ENCODE peak calls at places on chromosome 15, in four cellular contexts. J is PC-3, R is tibial artery, Q is brain microvascular endothelial cell. F is an unnamed sample.

GRCh38 chr15:70974004-70974832 is 81.6 kb downstream of the LRRC49 start:
- DNase-seq in J (peak; percentile 72), R (no peak), Q (peak; percentile 16), F (no peak)

GRCh38 chr15:87597346-87598052 is 659.0 kb downstream of the NTRK3 start:
- DNase-seq in J (no peak), R (no peak), Q (no peak), F (no peak)

GRCh38 chr15:51312754-51313390 is 25.5 kb downstream of the CYP19A1 start:
- DNase-seq in J (peak; percentile 41), R (no peak), Q (no peak), F (no peak)

GRCh38 chr15:77513226-77513625 is 92.5 kb downstream of the HMG20A start:
- DNase-seq in J (peak; percentile 9), R (no peak), Q (no peak), F (no peak)

GRCh38 chr15:91660174-91660649 is 193.3 kb upstream of the SLCO3A1 start:
- DNase-seq in J (no peak), R (no peak), Q (no peak), F (no peak)

GRCh38 chr15:38440353-38441129 is 13.4 kb upstream of the FAM98B start:
- DNase-seq in J (peak; percentile 79), R (no peak), Q (peak; percentile 17), F (no peak)

GRCh38 chr15:44527241-44527640 is 9.7 kb upstream of the EIF3J start:
- DNase-seq in J (no peak), R (no peak), Q (no peak), F (no peak)

GRCh38 chr15:34799149-34799824 is 3.9 kb upstream of the ACTC1 start:
- DNase-seq in J (no peak), R (peak; percentile 54), Q (no peak), F (no peak)

GRCh38 chr15:25691544-25692430 is 171.3 kb downstream of the ATP10A start:
- DNase-seq in J (no peak), R (peak; percentile 19), Q (peak; percentile 16), F (no peak)

GRCh38 chr15:39974656-39975230 is 40.8 kb downstream of the EIF2AK4 start:
- DNase-seq in J (no peak), R (no peak), Q (no peak), F (no peak)

GRCh38 chr15:29821416-29822099 is 710 bp downstream of the TJP1 start:
- DNase-seq in J (peak; percentile 84), R (peak; percentile 78), Q (peak; percentile 88), F (peak; percentile 84)

GRCh38 chr15:46091860-46092450 is 457.1 kb downstream of the SQOR start:
- DNase-seq in J (peak; percentile 67), R (no peak), Q (no peak), F (no peak)

GRCh38 chr15:58398053-58398452 is 33.7 kb upstream of the LIPC start:
- DNase-seq in J (no peak), R (no peak), Q (no peak), F (no peak)

GRCh38 chr15:40754574-40754882 is 526 bp downstream of the RMDN3 start:
- DNase-seq in J (peak; percentile 23), R (no peak), Q (no peak), F (no peak)

GRCh38 chr15:67824157-67824899 is 981 bp upstream of the SKOR1 start:
- DNase-seq in J (no peak), R (no peak), Q (no peak), F (no peak)

GRCh38 chr15:70160267-70160666 is 62.5 kb upstream of the TLE3 start:
- DNase-seq in J (no peak), R (no peak), Q (no peak), F (no peak)

GRCh38 chr15:60390931-60391501 is 6.8 kb downstream of the ANXA2 start:
- DNase-seq in J (peak; percentile 77), R (peak; percentile 69), Q (peak; percentile 81), F (peak; percentile 74)

GRCh38 chr15:63994073-63994600 is 52.1 kb downstream of the DAPK2 start:
- DNase-seq in J (peak; percentile 30), R (no peak), Q (no peak), F (no peak)

GRCh38 chr15:93829115-93829849 is 402.1 kb upstream of the MCTP2 start:
- DNase-seq in J (peak; percentile 17), R (peak; percentile 41), Q (peak; percentile 94), F (peak; percentile 62)

GRCh38 chr15:70507772-70508351 is 255.5 kb downstream of the UACA start:
- DNase-seq in J (peak; percentile 97), R (no peak), Q (peak; percentile 66), F (no peak)

GRCh38 chr15:27327467-27328045 is 356.6 kb downstream of the GABRG3 start:
- DNase-seq in J (no peak), R (no peak), Q (no peak), F (no peak)

GRCh38 chr15:101354891-101355623 is 60.0 kb upstream of the SNRPA1 start:
- DNase-seq in J (no peak), R (no peak), Q (no peak), F (no peak)

GRCh38 chr15:101127503-101128076 is 124.3 kb downstream of the CHSY1 start:
- DNase-seq in J (peak; percentile 87), R (peak; percentile 91), Q (peak; percentile 95), F (peak; percentile 89)

GRCh38 chr15:47184405-47185221 is 532.7 kb upstream of the SEMA6D start:
- DNase-seq in J (no peak), R (no peak), Q (peak; percentile 2), F (no peak)

GRCh38 chr15:57555270-57555669 is 36.4 kb upstream of the MYZAP start:
- DNase-seq in J (no peak), R (no peak), Q (no peak), F (no peak)

GRCh38 chr15:78415284-78415683 is 22.7 kb upstream of the IREB2 start:
- DNase-seq in J (peak; percentile 63), R (no peak), Q (peak; percentile 13), F (no peak)

GRCh38 chr15:70802629-70803028 is 39.3 kb upstream of the UACA start:
- DNase-seq in J (peak; percentile 80), R (no peak), Q (peak; percentile 73), F (no peak)

GRCh38 chr15:57861039-57861638 is 154.6 kb downstream of the POLR2M start:
- DNase-seq in J (peak; percentile 60), R (no peak), Q (peak; percentile 44), F (no peak)

GRCh38 chr15:60525640-60526039 is 46.7 kb upstream of the ICE2 start:
- DNase-seq in J (no peak), R (no peak), Q (no peak), F (no peak)

GRCh38 chr15:43513550-43513949 is 3.9 kb upstream of the MAP1A start:
- DNase-seq in J (peak; percentile 18), R (no peak), Q (no peak), F (no peak)

GRCh38 chr15:90598053-90598577 is 68.4 kb downstream of the CRTC3 start:
- DNase-seq in J (no peak), R (peak; percentile 68), Q (no peak), F (peak; percentile 70)

GRCh38 chr15:52783191-52783829 is 6.8 kb downstream of the ONECUT1 start:
- DNase-seq in J (no peak), R (no peak), Q (no peak), F (no peak)

GRCh38 chr15:44195151-44195740 is at the start of gene FRMD5:
- DNase-seq in J (peak; percentile 98), R (peak; percentile 71), Q (peak; percentile 95), F (peak; percentile 87)

GRCh38 chr15:36688310-36689102 is 109.1 kb downstream of the CDIN1 start:
- DNase-seq in J (peak; percentile 48), R (no peak), Q (peak; percentile 1), F (no peak)

GRCh38 chr15:82567661-82568060 is 27.4 kb upstream of the RPS17 start:
- DNase-seq in J (no peak), R (no peak), Q (no peak), F (no peak)

GRCh38 chr15:65355983-65356353 is 21.8 kb downstream of the IGDCC3 start:
- DNase-seq in J (no peak), R (no peak), Q (no peak), F (no peak)
- H3K27ac ChIP-seq in J (no peak overlapping the region), R (no peak overlapping the region), Q (no peak overlapping the region), F (no peak overlapping the region)

DNA sequence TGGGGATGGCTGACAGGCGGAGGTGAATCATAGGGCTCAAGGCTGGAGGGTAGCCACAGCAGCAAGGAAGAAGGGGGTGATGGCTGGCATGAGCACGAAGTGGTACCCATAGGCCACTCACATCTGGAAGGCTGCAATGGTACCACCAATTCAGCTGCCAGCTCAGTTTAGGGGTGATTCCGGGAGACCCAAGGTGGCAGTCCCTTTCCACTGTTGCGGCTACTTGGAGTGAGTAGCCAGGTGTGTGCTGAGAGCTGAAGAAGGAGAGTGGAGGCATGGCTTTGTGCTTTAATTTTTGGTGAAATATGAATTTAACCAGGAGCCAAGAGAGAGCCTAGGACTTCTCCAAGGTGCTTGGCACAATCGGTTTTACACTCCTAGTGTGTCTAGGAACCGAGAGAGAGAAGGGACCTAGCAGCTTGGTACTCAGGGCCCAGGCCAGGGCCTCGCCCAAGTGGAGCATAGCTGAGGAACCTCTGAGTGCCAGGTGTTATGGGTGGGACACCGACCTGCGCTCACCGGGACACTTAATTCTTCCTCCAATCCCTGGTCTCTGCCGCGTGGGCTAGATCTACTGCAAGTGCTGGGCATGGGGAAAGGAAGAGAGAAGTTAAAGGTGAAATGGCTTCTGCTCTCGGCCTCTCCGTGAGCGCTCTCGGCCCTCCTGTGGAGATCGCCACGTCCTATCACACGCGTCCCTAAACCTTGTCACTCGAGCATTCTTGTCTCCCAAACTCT is 32.2 kb upstream of the POLG start:
- DNase-seq in J (no peak), R (no peak), Q (no peak), F (no peak)
- H3K27me3 ChIP-seq in J (peaks cover 49% of the 10 kb centered on the region), R (peaks cover 100% of the 10 kb centered on the region), Q (peaks cover 98% of the 10 kb centered on the region), F (peaks cover 85% of the 10 kb centered on the region)

GRCh38 chr15:99371180-99372103 is 120.2 kb downstream of the LRRC28 start:
- DNase-seq in J (no peak), R (no peak), Q (no peak), F (no peak)
- TF ChIP-seq CTCF in J (peak; percentile 33), R (no peak), Q (peak; percentile 5), F (no peak)

GRCh38 chr15:88649286-88649733 is 10.5 kb downstream of the ISG20 start:
- DNase-seq in J (peak; percentile 89), R (no peak), Q (peak; percentile 91), F (peak; percentile 59)
- H3K27ac ChIP-seq in J (peak overlapping the region; percentile 99), R (no peak overlapping the region), Q (peak overlapping the region; percentile 86), F (peak overlapping the region; percentile 53)

DNA sequence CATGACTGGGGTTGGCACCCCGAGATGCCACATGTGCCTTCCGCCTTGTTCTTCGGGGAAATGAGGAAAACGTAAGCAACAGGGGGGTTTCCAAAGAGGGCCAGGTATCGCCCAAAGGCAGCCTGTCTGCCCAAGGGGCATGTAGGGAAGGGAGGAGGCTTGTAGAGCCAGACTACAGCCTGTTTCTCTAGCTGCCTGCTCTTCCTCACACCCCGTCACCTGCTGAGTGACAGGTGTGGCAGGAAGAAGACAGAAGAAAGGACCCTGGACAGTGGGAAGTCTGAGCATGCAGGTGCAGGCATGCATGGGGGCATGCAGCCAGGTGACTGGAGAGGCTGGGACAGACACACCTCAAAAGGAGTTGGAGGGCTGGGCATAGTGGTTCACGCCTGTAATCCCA is 9.8 kb downstream of the PLA2G4E start:
- DNase-seq in J (no peak), R (no peak), Q (no peak), F (no peak)
- H3K27me3 ChIP-seq in J (no peaks in the 10 kb centered on the region), R (no peaks in the 10 kb centered on the region), Q (peaks cover 2% of the 10 kb centered on the region), F (no peaks in the 10 kb centered on the region)

F was measured in right atrium auricular region.